ENCODE peak calls at places on chromosome 3, in nine cellular contexts. F is uterus, Z is vagina, L is adrenal gland, I is HCT116, U is esophagus squamous epithelium, V is right lobe of liver, O is stomach, X is IMR-90. P is an unnamed sample.

GRCh38 chr3:173584093-173584833 is 186.7 kb downstream of the NLGN1 start:
- DNase-seq in X (peak; percentile 44), I (peak; percentile 3), V (no peak), O (no peak), L (peak; percentile 58), F (no peak), U (no peak), Z (no peak), P (peak; percentile 28)

GRCh38 chr3:23704316-23704715 is 101.4 kb upstream of the UBE2E1 start:
- DNase-seq in U (no peak), L (no peak), V (no peak), X (no peak), Z (no peak), O (no peak), F (no peak), I (no peak), P (no peak)

GRCh38 chr3:126706631-126707030 is 2.6 kb downstream of the CHCHD6 start:
- DNase-seq in I (no peak), U (no peak), Z (no peak), X (no peak), F (no peak), L (no peak), O (no peak), V (no peak), P (no peak)

GRCh38 chr3:39067286-39067685 is 15.5 kb downstream of the WDR48 start:
- DNase-seq in L (no peak), F (no peak), X (no peak), Z (no peak), I (no peak), O (no peak), U (no peak), V (no peak), P (no peak)

GRCh38 chr3:141057951-141058800 is 7.0 kb downstream of the SPSB4 start:
- DNase-seq in U (no peak), Z (peak; percentile 61), X (no peak), I (no peak), F (no peak), O (no peak), V (no peak), L (no peak), P (no peak)

GRCh38 chr3:169769287-169770181 is at the start of gene ACTRT3:
- DNase-seq in I (peak; percentile 35), U (peak; percentile 15), L (peak; percentile 77), X (peak; percentile 43), O (peak; percentile 76), V (peak; percentile 80), F (peak; percentile 56), Z (no peak), P (peak; percentile 61)

GRCh38 chr3:141452045-141452444 is 34.8 kb upstream of the RASA2 start:
- DNase-seq in U (no peak), Z (no peak), F (no peak), L (no peak), V (no peak), X (peak; percentile 80), I (no peak), O (no peak), P (no peak)

GRCh38 chr3:4071481-4072184 is 231.5 kb upstream of the SETMAR start:
- DNase-seq in O (no peak), I (no peak), Z (no peak), X (no peak), U (no peak), F (no peak), V (no peak), L (no peak), P (no peak)

GRCh38 chr3:75327453-75327852 is 336.7 kb upstream of the FRG2C start:
- DNase-seq in X (no peak), F (no peak), I (no peak), V (no peak), L (no peak), Z (no peak), U (no peak), O (no peak), P (no peak)

GRCh38 chr3:12193485-12194165 is 34.9 kb upstream of the TIMP4 start:
- DNase-seq in Z (no peak), L (peak; percentile 73), F (peak; percentile 45), O (peak; percentile 44), U (no peak), X (peak; percentile 100), V (no peak), I (peak; percentile 90), P (peak; percentile 69)

GRCh38 chr3:47007482-47008257 is 28.2 kb downstream of the NBEAL2 start:
- DNase-seq in U (no peak), O (no peak), X (no peak), L (no peak), V (no peak), I (no peak), Z (no peak), F (peak; percentile 16), P (peak; percentile 10)

GRCh38 chr3:140568842-140569520 is 108.9 kb upstream of the TRIM42 start:
- DNase-seq in L (peak; percentile 85), O (peak; percentile 78), U (no peak), X (no peak), I (no peak), V (peak; percentile 90), Z (no peak), F (peak; percentile 48), P (peak; percentile 49)

GRCh38 chr3:55458398-55458797 is 28.7 kb downstream of the WNT5A start:
- DNase-seq in U (no peak), Z (no peak), I (no peak), L (no peak), V (no peak), F (no peak), X (no peak), O (no peak), P (no peak)

GRCh38 chr3:196207833-196208607 is 3.2 kb downstream of the ZDHHC19 start:
- DNase-seq in V (peak; percentile 88), X (no peak), F (no peak), L (peak; percentile 89), O (no peak), I (no peak), U (no peak), Z (no peak), P (peak; percentile 58)

GRCh38 chr3:197124713-197125112 is 95.1 kb upstream of the MELTF start:
- DNase-seq in V (no peak), U (no peak), F (no peak), I (no peak), O (no peak), Z (no peak), X (peak; percentile 11), L (no peak), P (no peak)

GRCh38 chr3:65524544-65525070 is 514.1 kb downstream of the MAGI1 start:
- DNase-seq in L (no peak), U (no peak), I (no peak), V (no peak), O (no peak), X (no peak), F (no peak), Z (no peak), P (no peak)

GRCh38 chr3:160331127-160331937 is 67.7 kb downstream of the IFT80 start:
- DNase-seq in F (no peak), L (no peak), I (peak; percentile 29), O (no peak), X (peak; percentile 93), Z (no peak), V (no peak), U (no peak), P (no peak)

GRCh38 chr3:10558726-10559125 is 53.3 kb upstream of the ATP2B2 start:
- DNase-seq in U (no peak), F (no peak), V (no peak), L (peak; percentile 0), O (no peak), Z (no peak), X (no peak), I (no peak), P (no peak)

GRCh38 chr3:38643090-38643489 is 6.4 kb downstream of the SCN5A start:
- DNase-seq in Z (no peak), O (peak; percentile 9), I (no peak), X (no peak), F (no peak), L (peak; percentile 45), U (no peak), V (no peak), P (no peak)

GRCh38 chr3:53668872-53669271 is 174.5 kb downstream of the CACNA1D start:
- DNase-seq in X (no peak), F (no peak), I (peak; percentile 10), U (no peak), V (no peak), Z (no peak), O (no peak), L (no peak), P (no peak)

GRCh38 chr3:63934484-63934883 is 22.3 kb upstream of the SCAANT1 start:
- DNase-seq in L (no peak), X (no peak), U (no peak), V (no peak), F (no peak), I (no peak), O (no peak), Z (no peak), P (no peak)

GRCh38 chr3:171867976-171868375 is 24.8 kb downstream of the TMEM212 start:
- DNase-seq in L (no peak), I (peak; percentile 10), O (no peak), X (no peak), V (no peak), Z (no peak), U (no peak), F (no peak), P (no peak)
- H3K4me1 ChIP-seq in L (no peaks in the 10 kb centered on the region), I (no peaks in the 10 kb centered on the region), O (no peaks in the 10 kb centered on the region), X (peaks cover 5% of the 10 kb centered on the region), V (no peaks in the 10 kb centered on the region), Z (peaks cover 9% of the 10 kb centered on the region), U (no peaks in the 10 kb centered on the region), F (no peaks in the 10 kb centered on the region), P (no peaks in the 10 kb centered on the region)

GRCh38 chr3:139302084-139302800 is 41.6 kb upstream of the MRPS22 start:
- DNase-seq in F (peak; percentile 19), I (peak; percentile 89), O (no peak), L (peak; percentile 88), Z (no peak), U (no peak), V (no peak), X (peak; percentile 99), P (no peak)
- TF ChIP-seq CTCF in F (no peak), I (no peak), O (no peak), L (no peak), Z (no peak), U (no peak), V (no peak), X (no peak), P (no peak)

DNA sequence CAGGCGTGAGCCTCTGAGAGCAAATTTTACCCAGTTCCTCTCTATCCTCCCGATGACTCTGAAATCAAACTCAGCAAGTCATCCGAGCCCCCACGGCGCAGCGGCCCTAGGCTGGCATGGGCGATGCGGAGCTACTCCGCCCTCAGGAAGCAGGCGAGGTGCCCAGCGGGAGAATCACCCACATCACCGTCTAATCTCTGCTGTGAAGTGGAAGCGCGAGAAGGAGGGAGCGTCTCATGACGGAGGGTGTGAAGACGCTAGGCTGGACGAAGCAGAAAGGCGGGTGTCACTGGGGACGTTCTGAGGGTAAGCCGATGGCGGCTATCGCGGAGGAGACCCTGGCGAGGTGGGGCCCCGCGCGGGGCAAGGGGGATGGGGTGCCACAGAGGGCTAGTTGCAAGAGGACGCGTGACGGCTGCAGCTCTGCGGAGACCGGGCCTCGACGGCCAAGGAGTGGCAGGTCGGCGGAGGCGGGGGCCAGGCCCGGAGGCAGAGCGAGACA is 9.1 kb upstream of the GNAI2 start:
- DNase-seq in V (no peak), X (no peak), L (peak; percentile 71), I (peak; percentile 33), O (peak; percentile 46), F (no peak), Z (no peak), U (no peak), P (no peak)
- TF ChIP-seq POLR2A in V (no peak), X (no peak), L (no peak), I (no peak), O (no peak), F (no peak), Z (no peak), U (no peak), P (no peak)

GRCh38 chr3:124243253-124243859 is 251.4 kb upstream of the ROPN1 start:
- DNase-seq in L (no peak), Z (no peak), I (no peak), V (no peak), F (no peak), X (no peak), U (no peak), O (no peak), P (no peak)
- H3K4me1 ChIP-seq in L (peaks cover 12% of the 10 kb centered on the region), Z (peaks cover 8% of the 10 kb centered on the region), I (peaks cover 3% of the 10 kb centered on the region), V (no peaks in the 10 kb centered on the region), F (peaks cover 4% of the 10 kb centered on the region), X (peaks cover 6% of the 10 kb centered on the region), U (no peaks in the 10 kb centered on the region), O (no peaks in the 10 kb centered on the region), P (no peaks in the 10 kb centered on the region)